ENCODE peak calls at places on chromosomes 1 and 21, in eight cellular contexts. H is myocyte, T is NCI-H146, M is dermis blood vessel endothelial cell, L is sciatic nerve, K is foreskin fibroblast, Q is HT1080, R is tibial nerve. X is an unnamed sample.

GRCh38 chr1:42145190-42145716 is 8.0 kb upstream of the GUCA2B start:
- DNase-seq in H (no peak), T (no peak), M (no peak), L (no peak), K (no peak), Q (no peak), R (no peak), X (no peak)

GRCh38 chr1:26787706-26788514 is at the start of gene PIGV:
- DNase-seq in H (peak; percentile 87), T (peak; percentile 77), M (peak; percentile 89), L (peak; percentile 93), K (peak; percentile 94), Q (peak; percentile 92), R (peak; percentile 77), X (peak; percentile 87)

GRCh38 chr1:110515896-110516295 is 3.1 kb downstream of the KCNA10 start:
- DNase-seq in H (no peak), T (no peak), M (no peak), L (no peak), K (no peak), Q (peak; percentile 37), R (no peak), X (no peak)

GRCh38 chr21:45465611-45466329 is 60.8 kb downstream of the COL18A1 start:
- DNase-seq in H (no peak), T (no peak), M (no peak), L (no peak), K (no peak), Q (no peak), R (no peak), X (no peak)

GRCh38 chr1:3174487-3175247 is 105.7 kb downstream of the PRDM16 start:
- DNase-seq in H (no peak), T (no peak), M (no peak), L (no peak), K (no peak), Q (no peak), R (peak; percentile 38), X (no peak)

GRCh38 chr1:224127925-224128819 is 14.3 kb downstream of the FBXO28 start:
- DNase-seq in H (no peak), T (no peak), M (no peak), L (no peak), K (peak; percentile 81), Q (no peak), R (no peak), X (no peak)

GRCh38 chr21:34887729-34888568 is 161.2 kb downstream of the RUNX1 start:
- DNase-seq in H (peak; percentile 98), T (peak; percentile 67), M (peak; percentile 89), L (peak; percentile 79), K (peak; percentile 99), Q (peak; percentile 94), R (peak; percentile 54), X (peak; percentile 85)

GRCh38 chr1:75503221-75503974 is 107.5 kb downstream of the SLC44A5 start:
- DNase-seq in H (no peak), T (no peak), M (peak; percentile 21), L (no peak), K (no peak), Q (peak; percentile 42), R (no peak), X (no peak)

GRCh38 chr1:147892216-147892615 is 10.4 kb upstream of the GJA8 start:
- DNase-seq in H (peak; percentile 22), T (no peak), M (peak; percentile 32), L (no peak), K (peak; percentile 5), Q (peak; percentile 27), R (no peak), X (no peak)

GRCh38 chr1:230909974-230910754 is 41.8 kb upstream of the C1orf198 start:
- DNase-seq in H (no peak), T (no peak), M (no peak), L (no peak), K (no peak), Q (no peak), R (no peak), X (no peak)

GRCh38 chr1:214833357-214833756 is 230.4 kb downstream of the CENPF start:
- DNase-seq in H (peak; percentile 50), T (no peak), M (no peak), L (no peak), K (peak; percentile 63), Q (no peak), R (no peak), X (no peak)

GRCh38 chr1:176033879-176034278 is 173.2 kb downstream of the COP1 start:
- DNase-seq in H (peak; percentile 17), T (no peak), M (peak; percentile 26), L (no peak), K (peak; percentile 30), Q (no peak), R (no peak), X (no peak)

GRCh38 chr1:199909137-199909536 is 118.4 kb upstream of the NR5A2 start:
- DNase-seq in H (peak; percentile 1), T (no peak), M (peak; percentile 72), L (no peak), K (no peak), Q (no peak), R (no peak), X (no peak)

GRCh38 chr1:40897499-40897898 is 35.3 kb upstream of the CITED4 start:
- DNase-seq in H (no peak), T (no peak), M (peak; percentile 45), L (no peak), K (peak; percentile 87), Q (peak; percentile 76), R (no peak), X (no peak)

GRCh38 chr1:210123924-210124589 is 108.5 kb upstream of the SERTAD4 start:
- DNase-seq in H (peak; percentile 52), T (no peak), M (peak; percentile 17), L (no peak), K (peak; percentile 79), Q (peak; percentile 85), R (no peak), X (no peak)

GRCh38 chr1:3785458-3786157 is 10.7 kb downstream of the LRRC47 start:
- DNase-seq in H (no peak), T (no peak), M (peak; percentile 36), L (no peak), K (no peak), Q (no peak), R (no peak), X (no peak)

GRCh38 chr1:86774305-86775304 is 70.2 kb downstream of the SH3GLB1 start:
- DNase-seq in H (peak; percentile 97), T (peak; percentile 86), M (peak; percentile 90), L (peak; percentile 67), K (peak; percentile 95), Q (peak; percentile 91), R (peak; percentile 15), X (no peak)

GRCh38 chr1:183516725-183517124 is 44.4 kb downstream of the SMG7 start:
- DNase-seq in H (no peak), T (no peak), M (no peak), L (no peak), K (no peak), Q (no peak), R (no peak), X (no peak)

GRCh38 chr1:10824821-10825540 is 28.5 kb upstream of the CASZ1 start:
- DNase-seq in H (peak; percentile 35), T (no peak), M (peak; percentile 59), L (no peak), K (peak; percentile 67), Q (peak; percentile 82), R (no peak), X (no peak)

GRCh38 chr1:227756172-227756959 is 21.1 kb downstream of the SNAP47 start:
- DNase-seq in H (no peak), T (no peak), M (no peak), L (no peak), K (no peak), Q (no peak), R (no peak), X (no peak)

GRCh38 chr1:33097137-33097611 is 16.2 kb downstream of the AZIN2 start:
- DNase-seq in H (no peak), T (no peak), M (no peak), L (no peak), K (peak; percentile 49), Q (peak; percentile 61), R (no peak), X (no peak)

X was measured in central memory CD4-positive, alpha-beta T cell.